ENCODE peak calls at places on chromosomes 16 and 17, in six cellular contexts. One of them, this sample, is unnamed.

GRCh38 chr16:89593841-89594240 is 18.3 kb downstream of the CPNE7 start:
- DNase-seq in small intestine: peak
- DNase-seq in transverse colon: no peak
- DNase-seq in gastrocnemius medialis: no peak
- DNase-seq in tibial nerve: no peak
- DNase-seq in heart right ventricle: no peak
- DNase-seq in this sample: no peak

GRCh38 chr17:75795820-75796607 is 11.4 kb downstream of the UNK start:
- DNase-seq in tibial nerve: no peak
- DNase-seq in transverse colon: no peak
- DNase-seq in gastrocnemius medialis: no peak
- DNase-seq in heart right ventricle: no peak
- DNase-seq in small intestine: no peak
- DNase-seq in this sample: no peak

GRCh38 chr16:68470461-68471150 is 22.3 kb upstream of the SMPD3 start:
- DNase-seq in heart right ventricle: peak
- DNase-seq in transverse colon: peak
- DNase-seq in gastrocnemius medialis: peak
- DNase-seq in tibial nerve: no peak
- DNase-seq in small intestine: no peak
- DNase-seq in this sample: no peak

GRCh38 chr17:29291163-29291752 is 2.7 kb downstream of the NUFIP2 start:
- DNase-seq in heart right ventricle: peak
- DNase-seq in transverse colon: no peak
- DNase-seq in gastrocnemius medialis: no peak
- DNase-seq in tibial nerve: no peak
- DNase-seq in small intestine: peak
- DNase-seq in this sample: peak

GRCh38 chr16:11401161-11402050 is 56.1 kb downstream of the RMI2 start:
- DNase-seq in transverse colon: no peak
- DNase-seq in gastrocnemius medialis: peak
- DNase-seq in heart right ventricle: peak
- DNase-seq in small intestine: no peak
- DNase-seq in tibial nerve: no peak
- DNase-seq in this sample: no peak

GRCh38 chr17:38498353-38498752 is 70.1 kb downstream of the ARHGAP23 start:
- DNase-seq in small intestine: no peak
- DNase-seq in gastrocnemius medialis: no peak
- DNase-seq in tibial nerve: no peak
- DNase-seq in transverse colon: no peak
- DNase-seq in heart right ventricle: no peak
- DNase-seq in this sample: no peak

GRCh38 chr17:80646328-80646727 is 101.7 kb downstream of the RPTOR start:
- DNase-seq in gastrocnemius medialis: no peak
- DNase-seq in tibial nerve: no peak
- DNase-seq in heart right ventricle: no peak
- DNase-seq in transverse colon: no peak
- DNase-seq in small intestine: no peak
- DNase-seq in this sample: no peak

GRCh38 chr17:9244066-9245052 is 223.0 kb downstream of the NTN1 start:
- DNase-seq in transverse colon: peak
- DNase-seq in gastrocnemius medialis: no peak
- DNase-seq in small intestine: no peak
- DNase-seq in tibial nerve: no peak
- DNase-seq in heart right ventricle: no peak
- DNase-seq in this sample: peak

GRCh38 chr16:73616186-73616585 is 568.3 kb upstream of the ZFHX3 start:
- DNase-seq in small intestine: no peak
- DNase-seq in heart right ventricle: no peak
- DNase-seq in gastrocnemius medialis: no peak
- DNase-seq in transverse colon: no peak
- DNase-seq in tibial nerve: no peak
- DNase-seq in this sample: no peak

GRCh38 chr17:64343833-64344637 is 46.6 kb downstream of the PECAM1 start:
- DNase-seq in heart right ventricle: peak
- DNase-seq in tibial nerve: no peak
- DNase-seq in gastrocnemius medialis: peak
- DNase-seq in transverse colon: peak
- DNase-seq in small intestine: no peak
- DNase-seq in this sample: peak

GRCh38 chr17:21242026-21242700 is 11.0 kb downstream of the NATD1 start:
- DNase-seq in heart right ventricle: no peak
- DNase-seq in gastrocnemius medialis: peak
- DNase-seq in tibial nerve: no peak
- DNase-seq in transverse colon: no peak
- DNase-seq in small intestine: no peak
- DNase-seq in this sample: no peak

GRCh38 chr17:83129676-83130075 is 50.3 kb downstream of the METRNL start:
- DNase-seq in heart right ventricle: no peak
- DNase-seq in gastrocnemius medialis: no peak
- DNase-seq in tibial nerve: no peak
- DNase-seq in transverse colon: no peak
- DNase-seq in small intestine: no peak
- DNase-seq in this sample: no peak

GRCh38 chr17:46818319-46818928 is at the start of gene WNT3:
- DNase-seq in heart right ventricle: no peak
- DNase-seq in small intestine: no peak
- DNase-seq in transverse colon: peak
- DNase-seq in tibial nerve: no peak
- DNase-seq in gastrocnemius medialis: no peak
- DNase-seq in this sample: no peak

GRCh38 chr17:37167756-37168155 is 208.0 kb upstream of the C17orf78 start:
- DNase-seq in gastrocnemius medialis: no peak
- DNase-seq in heart right ventricle: no peak
- DNase-seq in small intestine: no peak
- DNase-seq in tibial nerve: no peak
- DNase-seq in transverse colon: no peak
- DNase-seq in this sample: no peak

GRCh38 chr17:75191584-75191983 is 8.8 kb upstream of the SUMO2 start:
- DNase-seq in heart right ventricle: no peak
- DNase-seq in gastrocnemius medialis: no peak
- DNase-seq in tibial nerve: no peak
- DNase-seq in small intestine: no peak
- DNase-seq in transverse colon: no peak
- DNase-seq in this sample: no peak

GRCh38 chr17:61475726-61476125 is 23.5 kb downstream of the TBX4 start:
- DNase-seq in heart right ventricle: no peak
- DNase-seq in small intestine: no peak
- DNase-seq in transverse colon: no peak
- DNase-seq in tibial nerve: no peak
- DNase-seq in gastrocnemius medialis: no peak
- DNase-seq in this sample: no peak

GRCh38 chr16:65353183-65353582 is 231.3 kb upstream of the CDH11 start:
- DNase-seq in gastrocnemius medialis: no peak
- DNase-seq in tibial nerve: no peak
- DNase-seq in heart right ventricle: no peak
- DNase-seq in transverse colon: no peak
- DNase-seq in small intestine: no peak
- DNase-seq in this sample: no peak

GRCh38 chr17:37019117-37019744 is 70.5 kb downstream of the AATF start:
- DNase-seq in small intestine: no peak
- DNase-seq in gastrocnemius medialis: no peak
- DNase-seq in transverse colon: no peak
- DNase-seq in tibial nerve: no peak
- DNase-seq in heart right ventricle: no peak
- DNase-seq in this sample: no peak

GRCh38 chr17:44216173-44216572 is 3.3 kb downstream of the UBTF start:
- DNase-seq in transverse colon: peak
- DNase-seq in small intestine: no peak
- DNase-seq in heart right ventricle: no peak
- DNase-seq in gastrocnemius medialis: no peak
- DNase-seq in tibial nerve: no peak
- DNase-seq in this sample: no peak

GRCh38 chr16:10362077-10362863 is 23.6 kb upstream of the ATF7IP2 start:
- DNase-seq in transverse colon: no peak
- DNase-seq in tibial nerve: no peak
- DNase-seq in heart right ventricle: no peak
- DNase-seq in small intestine: peak
- DNase-seq in gastrocnemius medialis: no peak
- DNase-seq in this sample: no peak

GRCh38 chr17:4901648-4902344 is 1.1 kb downstream of the CHRNE start:
- DNase-seq in transverse colon: no peak
- DNase-seq in gastrocnemius medialis: peak
- DNase-seq in small intestine: no peak
- DNase-seq in tibial nerve: peak
- DNase-seq in heart right ventricle: peak
- DNase-seq in this sample: peak

GRCh38 chr16:1431497-1432270 is 806 bp downstream of the PERCC1 start:
- DNase-seq in heart right ventricle: no peak
- DNase-seq in tibial nerve: no peak
- DNase-seq in small intestine: no peak
- DNase-seq in transverse colon: no peak
- DNase-seq in gastrocnemius medialis: no peak
- DNase-seq in this sample: no peak

GRCh38 chr16:1432388-1433262 is 1.7 kb downstream of the PERCC1 start:
- DNase-seq in heart right ventricle: peak
- DNase-seq in transverse colon: no peak
- DNase-seq in tibial nerve: no peak
- DNase-seq in gastrocnemius medialis: no peak
- DNase-seq in small intestine: no peak
- DNase-seq in this sample: no peak

GRCh38 chr16:1430214-1430758 is 592 bp upstream of the PERCC1 start:
- DNase-seq in small intestine: no peak
- DNase-seq in tibial nerve: no peak
- DNase-seq in heart right ventricle: no peak
- DNase-seq in gastrocnemius medialis: no peak
- DNase-seq in transverse colon: no peak
- DNase-seq in this sample: no peak

GRCh38 chr16:1429631-1430030 is 1.2 kb upstream of the PERCC1 start:
- DNase-seq in heart right ventricle: no peak
- DNase-seq in transverse colon: no peak
- DNase-seq in gastrocnemius medialis: no peak
- DNase-seq in small intestine: no peak
- DNase-seq in tibial nerve: no peak
- DNase-seq in this sample: no peak

DNA sequence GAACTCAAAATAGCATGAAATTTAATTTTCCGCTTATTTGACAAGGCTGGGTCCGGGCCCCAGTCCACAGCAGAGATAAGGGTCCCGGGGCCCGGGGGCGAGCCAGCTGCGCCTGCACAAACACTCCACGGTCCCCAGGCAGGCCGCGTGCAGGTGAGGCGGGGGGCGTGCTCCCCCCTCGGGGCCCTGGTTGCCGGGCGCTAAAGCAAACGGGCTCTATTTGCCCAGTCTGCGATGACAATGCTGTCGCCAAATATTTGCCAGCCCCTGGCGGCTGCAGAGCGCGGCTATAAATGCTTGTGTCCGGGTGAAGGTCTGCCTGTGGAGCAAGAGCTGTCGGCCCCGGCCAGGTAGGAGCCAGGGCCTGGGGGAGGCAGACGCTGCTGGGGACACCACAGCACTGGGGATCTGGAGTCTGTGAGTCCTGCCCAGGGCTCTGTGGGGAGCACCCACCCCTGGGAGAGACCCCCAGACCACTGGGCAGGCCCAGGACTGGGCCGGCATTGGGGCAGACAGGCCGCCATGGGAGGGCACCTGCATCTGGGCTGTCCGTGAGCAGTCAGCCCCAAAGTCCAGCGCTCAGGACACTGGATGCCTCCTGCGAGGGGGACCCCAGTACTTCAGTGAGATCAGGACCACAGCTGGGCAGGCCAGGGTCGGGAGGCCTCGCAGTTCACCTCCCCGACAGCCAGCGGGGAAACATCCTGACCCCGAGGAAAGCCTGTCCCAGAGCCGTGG is at the start of gene PERCC1:
- DNase-seq in small intestine: peak
- DNase-seq in gastrocnemius medialis: no peak
- DNase-seq in heart right ventricle: no peak
- DNase-seq in tibial nerve: no peak
- DNase-seq in transverse colon: no peak
- DNase-seq in this sample: no peak
- H3K4me3 ChIP-seq in small intestine: no peak
- H3K4me3 ChIP-seq in gastrocnemius medialis: no peak
- H3K4me3 ChIP-seq in heart right ventricle: no peak
- H3K4me3 ChIP-seq in tibial nerve: no peak
- H3K4me3 ChIP-seq in transverse colon: no peak
- H3K4me3 ChIP-seq in this sample: no peak

GRCh38 chr17:7282752-7283321 is 1.3 kb downstream of the SLC2A4 start:
- DNase-seq in small intestine: no peak
- DNase-seq in heart right ventricle: no peak
- DNase-seq in transverse colon: no peak
- DNase-seq in tibial nerve: no peak
- DNase-seq in gastrocnemius medialis: peak
- DNase-seq in this sample: no peak
- H3K4me3 ChIP-seq in small intestine: no peak
- H3K4me3 ChIP-seq in heart right ventricle: peak
- H3K4me3 ChIP-seq in transverse colon: peak
- H3K4me3 ChIP-seq in tibial nerve: peak
- H3K4me3 ChIP-seq in gastrocnemius medialis: peak
- H3K4me3 ChIP-seq in this sample: no peak

GRCh38 chr16:27932542-27933178 is 130.9 kb downstream of the GSG1L start:
- DNase-seq in gastrocnemius medialis: no peak
- DNase-seq in small intestine: no peak
- DNase-seq in heart right ventricle: no peak
- DNase-seq in transverse colon: no peak
- DNase-seq in tibial nerve: no peak
- DNase-seq in this sample: no peak
- H3K4me3 ChIP-seq in gastrocnemius medialis: no peak
- H3K4me3 ChIP-seq in small intestine: no peak
- H3K4me3 ChIP-seq in heart right ventricle: no peak
- H3K4me3 ChIP-seq in transverse colon: no peak
- H3K4me3 ChIP-seq in tibial nerve: no peak
- H3K4me3 ChIP-seq in this sample: no peak

GRCh38 chr16:67430504-67431076 is 331 bp upstream of the HSD11B2 start:
- DNase-seq in small intestine: no peak
- DNase-seq in transverse colon: peak
- DNase-seq in tibial nerve: no peak
- DNase-seq in gastrocnemius medialis: no peak
- DNase-seq in heart right ventricle: no peak
- DNase-seq in this sample: no peak

GRCh38 chr16:67431077-67431804 is at the start of gene HSD11B2:
- DNase-seq in tibial nerve: no peak
- DNase-seq in gastrocnemius medialis: peak
- DNase-seq in heart right ventricle: no peak
- DNase-seq in transverse colon: no peak
- DNase-seq in small intestine: peak
- DNase-seq in this sample: no peak

GRCh38 chr16:67431805-67432476 is 1.0 kb downstream of the HSD11B2 start:
- DNase-seq in gastrocnemius medialis: no peak
- DNase-seq in heart right ventricle: no peak
- DNase-seq in tibial nerve: no peak
- DNase-seq in small intestine: peak
- DNase-seq in transverse colon: no peak
- DNase-seq in this sample: no peak

GRCh38 chr16:67433131-67433719 is 2.3 kb downstream of the HSD11B2 start:
- DNase-seq in transverse colon: no peak
- DNase-seq in gastrocnemius medialis: no peak
- DNase-seq in small intestine: no peak
- DNase-seq in tibial nerve: no peak
- DNase-seq in heart right ventricle: no peak
- DNase-seq in this sample: no peak

DNA sequence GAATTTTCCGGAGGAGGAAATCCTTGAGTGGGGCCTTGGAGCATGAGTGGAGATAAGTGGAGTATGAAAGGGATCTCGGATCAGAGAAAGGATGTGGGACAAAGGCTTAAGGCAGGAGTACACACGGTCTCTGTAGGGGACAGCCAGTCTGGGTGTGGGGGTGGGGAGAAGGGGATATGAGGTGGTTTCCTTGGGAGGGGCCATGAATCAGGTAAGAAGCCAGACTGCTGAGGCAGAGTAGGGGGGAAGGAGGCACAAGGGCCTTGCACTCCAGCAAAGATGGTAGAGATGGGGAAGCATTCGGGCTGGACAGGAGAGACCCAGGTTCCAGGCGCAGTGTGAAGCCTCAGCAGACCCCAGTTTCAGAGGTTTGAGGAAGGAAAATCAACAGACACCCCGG is 1.6 kb downstream of the HSD11B2 start:
- DNase-seq in heart right ventricle: no peak
- DNase-seq in tibial nerve: no peak
- DNase-seq in small intestine: no peak
- DNase-seq in gastrocnemius medialis: no peak
- DNase-seq in transverse colon: no peak
- DNase-seq in this sample: no peak
- H3K4me3 ChIP-seq in heart right ventricle: no peak
- H3K4me3 ChIP-seq in tibial nerve: no peak
- H3K4me3 ChIP-seq in small intestine: peak
- H3K4me3 ChIP-seq in gastrocnemius medialis: no peak
- H3K4me3 ChIP-seq in transverse colon: peak
- H3K4me3 ChIP-seq in this sample: no peak

This sample was measured in brain microvascular endothelial cell.